ENCODE peak calls at places on chromosomes 6 and 20, in seven cellular contexts. One of them, this sample, is unnamed.

GRCh38 chr20:35901678-35902544 is 52.4 kb downstream of the SCAND1 start:
- DNase-seq in HFF-Myc: peak; percentile 86
- DNase-seq in psoas muscle: no peak
- DNase-seq in AG04449: peak; percentile 71
- DNase-seq in cardiac muscle cell: peak; percentile 40
- DNase-seq in lower lobe of right lung: no peak
- DNase-seq in transverse colon: no peak
- DNase-seq in this sample: peak; percentile 59

GRCh38 chr6:164072240-164072666 is 657.7 kb downstream of the QKI start:
- DNase-seq in HFF-Myc: no peak
- DNase-seq in psoas muscle: no peak
- DNase-seq in AG04449: no peak
- DNase-seq in cardiac muscle cell: no peak
- DNase-seq in lower lobe of right lung: no peak
- DNase-seq in transverse colon: no peak
- DNase-seq in this sample: no peak

GRCh38 chr20:63850689-63851547 is 10.4 kb upstream of the ABHD16B start:
- DNase-seq in HFF-Myc: no peak
- DNase-seq in psoas muscle: no peak
- DNase-seq in AG04449: no peak
- DNase-seq in cardiac muscle cell: no peak
- DNase-seq in lower lobe of right lung: no peak
- DNase-seq in transverse colon: peak; percentile 63
- DNase-seq in this sample: no peak

GRCh38 chr6:16332175-16332542 is 93.8 kb downstream of the GMPR start:
- DNase-seq in HFF-Myc: no peak
- DNase-seq in psoas muscle: peak; percentile 83
- DNase-seq in AG04449: no peak
- DNase-seq in cardiac muscle cell: peak; percentile 92
- DNase-seq in lower lobe of right lung: peak; percentile 75
- DNase-seq in transverse colon: peak; percentile 87
- DNase-seq in this sample: no peak

GRCh38 chr6:56660374-56660730 is 17.7 kb upstream of the DST start:
- DNase-seq in HFF-Myc: no peak
- DNase-seq in psoas muscle: no peak
- DNase-seq in AG04449: no peak
- DNase-seq in cardiac muscle cell: no peak
- DNase-seq in lower lobe of right lung: no peak
- DNase-seq in transverse colon: no peak
- DNase-seq in this sample: no peak

GRCh38 chr6:53673138-53673801 is 7.7 kb upstream of the KLHL31 start:
- DNase-seq in HFF-Myc: peak; percentile 72
- DNase-seq in psoas muscle: no peak
- DNase-seq in AG04449: peak; percentile 16
- DNase-seq in cardiac muscle cell: no peak
- DNase-seq in lower lobe of right lung: no peak
- DNase-seq in transverse colon: no peak
- DNase-seq in this sample: no peak

GRCh38 chr6:14310955-14311354 is 193.4 kb downstream of the CD83 start:
- DNase-seq in HFF-Myc: no peak
- DNase-seq in psoas muscle: no peak
- DNase-seq in AG04449: no peak
- DNase-seq in cardiac muscle cell: no peak
- DNase-seq in lower lobe of right lung: peak; percentile 63
- DNase-seq in transverse colon: no peak
- DNase-seq in this sample: no peak

GRCh38 chr6:41634657-41635056 is 3.6 kb upstream of the MDFI start:
- DNase-seq in HFF-Myc: no peak
- DNase-seq in psoas muscle: no peak
- DNase-seq in AG04449: no peak
- DNase-seq in cardiac muscle cell: no peak
- DNase-seq in lower lobe of right lung: peak; percentile 27
- DNase-seq in transverse colon: no peak
- DNase-seq in this sample: no peak

GRCh38 chr20:33411136-33411690 is 9.9 kb upstream of the CDK5RAP1 start:
- DNase-seq in HFF-Myc: no peak
- DNase-seq in psoas muscle: no peak
- DNase-seq in AG04449: no peak
- DNase-seq in cardiac muscle cell: no peak
- DNase-seq in lower lobe of right lung: no peak
- DNase-seq in transverse colon: no peak
- DNase-seq in this sample: no peak

GRCh38 chr20:50913976-50914375 is 17.3 kb downstream of the ADNP start:
- DNase-seq in HFF-Myc: peak; percentile 65
- DNase-seq in psoas muscle: no peak
- DNase-seq in AG04449: no peak
- DNase-seq in cardiac muscle cell: no peak
- DNase-seq in lower lobe of right lung: no peak
- DNase-seq in transverse colon: no peak
- DNase-seq in this sample: no peak

GRCh38 chr6:164417537-164417936 is 891.9 kb downstream of the C6orf118 start:
- DNase-seq in HFF-Myc: no peak
- DNase-seq in psoas muscle: no peak
- DNase-seq in AG04449: no peak
- DNase-seq in cardiac muscle cell: peak; percentile 12
- DNase-seq in lower lobe of right lung: no peak
- DNase-seq in transverse colon: no peak
- DNase-seq in this sample: no peak

GRCh38 chr20:61352381-61353260 is 100.6 kb downstream of the CDH4 start:
- DNase-seq in HFF-Myc: no peak
- DNase-seq in psoas muscle: no peak
- DNase-seq in AG04449: no peak
- DNase-seq in cardiac muscle cell: no peak
- DNase-seq in lower lobe of right lung: no peak
- DNase-seq in transverse colon: no peak
- DNase-seq in this sample: no peak

GRCh38 chr20:10982692-10983091 is 308.9 kb upstream of the JAG1 start:
- DNase-seq in HFF-Myc: peak; percentile 30
- DNase-seq in psoas muscle: peak; percentile 85
- DNase-seq in AG04449: peak; percentile 84
- DNase-seq in cardiac muscle cell: peak; percentile 71
- DNase-seq in lower lobe of right lung: no peak
- DNase-seq in transverse colon: no peak
- DNase-seq in this sample: peak; percentile 64

GRCh38 chr6:42118162-42119001 is 24.0 kb downstream of the C6orf132 start:
- DNase-seq in HFF-Myc: no peak
- DNase-seq in psoas muscle: peak; percentile 74
- DNase-seq in AG04449: no peak
- DNase-seq in cardiac muscle cell: no peak
- DNase-seq in lower lobe of right lung: peak; percentile 86
- DNase-seq in transverse colon: peak; percentile 90
- DNase-seq in this sample: no peak

GRCh38 chr20:62740286-62741141 is 31.9 kb downstream of the NTSR1 start:
- DNase-seq in HFF-Myc: peak; percentile 81
- DNase-seq in psoas muscle: peak; percentile 67
- DNase-seq in AG04449: peak; percentile 24
- DNase-seq in cardiac muscle cell: no peak
- DNase-seq in lower lobe of right lung: peak; percentile 48
- DNase-seq in transverse colon: peak; percentile 47
- DNase-seq in this sample: peak; percentile 59

GRCh38 chr6:140078552-140079126 is 704.2 kb upstream of the CITED2 start:
- DNase-seq in HFF-Myc: peak; percentile 96
- DNase-seq in psoas muscle: no peak
- DNase-seq in AG04449: peak; percentile 95
- DNase-seq in cardiac muscle cell: no peak
- DNase-seq in lower lobe of right lung: no peak
- DNase-seq in transverse colon: no peak
- DNase-seq in this sample: peak; percentile 98

GRCh38 chr6:150929403-150929802 is 63.9 kb downstream of the MTHFD1L start:
- DNase-seq in HFF-Myc: no peak
- DNase-seq in psoas muscle: no peak
- DNase-seq in AG04449: no peak
- DNase-seq in cardiac muscle cell: no peak
- DNase-seq in lower lobe of right lung: no peak
- DNase-seq in transverse colon: no peak
- DNase-seq in this sample: no peak

GRCh38 chr6:89952696-89953095 is 58.4 kb downstream of the GJA10 start:
- DNase-seq in HFF-Myc: peak; percentile 75
- DNase-seq in psoas muscle: no peak
- DNase-seq in AG04449: peak; percentile 78
- DNase-seq in cardiac muscle cell: no peak
- DNase-seq in lower lobe of right lung: no peak
- DNase-seq in transverse colon: peak; percentile 12
- DNase-seq in this sample: peak; percentile 83

GRCh38 chr20:51311636-51312479 is 230.7 kb downstream of the NFATC2 start:
- DNase-seq in HFF-Myc: no peak
- DNase-seq in psoas muscle: no peak
- DNase-seq in AG04449: no peak
- DNase-seq in cardiac muscle cell: peak; percentile 67
- DNase-seq in lower lobe of right lung: no peak
- DNase-seq in transverse colon: no peak
- DNase-seq in this sample: no peak

GRCh38 chr20:61536671-61537070 is 284.6 kb downstream of the CDH4 start:
- DNase-seq in HFF-Myc: no peak
- DNase-seq in psoas muscle: no peak
- DNase-seq in AG04449: no peak
- DNase-seq in cardiac muscle cell: no peak
- DNase-seq in lower lobe of right lung: no peak
- DNase-seq in transverse colon: no peak
- DNase-seq in this sample: no peak

GRCh38 chr6:39113788-39114187 is 1.2 kb downstream of the SAYSD1 start:
- DNase-seq in HFF-Myc: no peak
- DNase-seq in psoas muscle: no peak
- DNase-seq in AG04449: no peak
- DNase-seq in cardiac muscle cell: no peak
- DNase-seq in lower lobe of right lung: no peak
- DNase-seq in transverse colon: no peak
- DNase-seq in this sample: no peak
- H3K4me3 ChIP-seq in HFF-Myc: peak overlapping the region; percentile 71
- H3K4me3 ChIP-seq in psoas muscle: peak overlapping the region; percentile 90
- H3K4me3 ChIP-seq in AG04449: no peak overlapping the region
- H3K4me3 ChIP-seq in cardiac muscle cell: peak overlapping the region; percentile 55
- H3K4me3 ChIP-seq in lower lobe of right lung: peak overlapping the region; percentile 84
- H3K4me3 ChIP-seq in transverse colon: no peak overlapping the region
- H3K4me3 ChIP-seq in this sample: no peak overlapping the region

GRCh38 chr20:2709205-2709981 is 16.8 kb downstream of the EBF4 start:
- DNase-seq in HFF-Myc: no peak
- DNase-seq in psoas muscle: no peak
- DNase-seq in AG04449: no peak
- DNase-seq in cardiac muscle cell: no peak
- DNase-seq in lower lobe of right lung: no peak
- DNase-seq in transverse colon: no peak
- DNase-seq in this sample: no peak

GRCh38 chr20:2708073-2708415 is 15.5 kb downstream of the EBF4 start:
- DNase-seq in HFF-Myc: no peak
- DNase-seq in psoas muscle: no peak
- DNase-seq in AG04449: no peak
- DNase-seq in cardiac muscle cell: peak; percentile 18
- DNase-seq in lower lobe of right lung: no peak
- DNase-seq in transverse colon: no peak
- DNase-seq in this sample: no peak

GRCh38 chr20:2708665-2709064 is 16.1 kb downstream of the EBF4 start:
- DNase-seq in HFF-Myc: no peak
- DNase-seq in psoas muscle: no peak
- DNase-seq in AG04449: no peak
- DNase-seq in cardiac muscle cell: no peak
- DNase-seq in lower lobe of right lung: no peak
- DNase-seq in transverse colon: no peak
- DNase-seq in this sample: no peak

GRCh38 chr20:2707353-2708072 is 14.9 kb downstream of the EBF4 start:
- DNase-seq in HFF-Myc: no peak
- DNase-seq in psoas muscle: no peak
- DNase-seq in AG04449: no peak
- DNase-seq in cardiac muscle cell: no peak
- DNase-seq in lower lobe of right lung: no peak
- DNase-seq in transverse colon: no peak
- DNase-seq in this sample: no peak

DNA sequence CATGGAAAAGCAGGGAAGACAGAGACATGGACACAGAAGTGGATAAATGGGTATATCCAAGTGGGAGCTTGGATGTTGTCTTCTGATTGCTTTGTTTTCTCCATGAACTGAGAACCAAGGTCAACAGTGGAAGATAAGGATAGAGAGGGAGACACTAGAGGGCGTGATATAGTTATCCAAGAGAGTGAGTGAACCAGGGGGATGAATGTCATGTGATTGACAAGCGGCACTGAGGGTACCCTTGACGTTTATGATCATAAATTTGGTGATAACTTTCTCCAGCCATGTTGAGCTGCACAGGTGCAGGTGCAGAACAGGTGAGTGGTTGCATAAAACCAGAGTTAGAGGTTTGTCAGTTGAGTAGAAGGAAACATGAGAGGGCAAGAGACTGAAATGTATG is 20.7 kb downstream of the EBF4 start:
- DNase-seq in HFF-Myc: no peak
- DNase-seq in psoas muscle: no peak
- DNase-seq in AG04449: no peak
- DNase-seq in cardiac muscle cell: no peak
- DNase-seq in lower lobe of right lung: no peak
- DNase-seq in transverse colon: no peak
- DNase-seq in this sample: no peak
- TF ChIP-seq CTCF in HFF-Myc: peak; percentile 19
- TF ChIP-seq CTCF in psoas muscle: no peak
- TF ChIP-seq CTCF in AG04449: no peak
- TF ChIP-seq CTCF in cardiac muscle cell: peak; percentile 5
- TF ChIP-seq CTCF in lower lobe of right lung: peak; percentile 19
- TF ChIP-seq CTCF in transverse colon: no peak
- TF ChIP-seq CTCF in this sample: peak; percentile 19

DNA sequence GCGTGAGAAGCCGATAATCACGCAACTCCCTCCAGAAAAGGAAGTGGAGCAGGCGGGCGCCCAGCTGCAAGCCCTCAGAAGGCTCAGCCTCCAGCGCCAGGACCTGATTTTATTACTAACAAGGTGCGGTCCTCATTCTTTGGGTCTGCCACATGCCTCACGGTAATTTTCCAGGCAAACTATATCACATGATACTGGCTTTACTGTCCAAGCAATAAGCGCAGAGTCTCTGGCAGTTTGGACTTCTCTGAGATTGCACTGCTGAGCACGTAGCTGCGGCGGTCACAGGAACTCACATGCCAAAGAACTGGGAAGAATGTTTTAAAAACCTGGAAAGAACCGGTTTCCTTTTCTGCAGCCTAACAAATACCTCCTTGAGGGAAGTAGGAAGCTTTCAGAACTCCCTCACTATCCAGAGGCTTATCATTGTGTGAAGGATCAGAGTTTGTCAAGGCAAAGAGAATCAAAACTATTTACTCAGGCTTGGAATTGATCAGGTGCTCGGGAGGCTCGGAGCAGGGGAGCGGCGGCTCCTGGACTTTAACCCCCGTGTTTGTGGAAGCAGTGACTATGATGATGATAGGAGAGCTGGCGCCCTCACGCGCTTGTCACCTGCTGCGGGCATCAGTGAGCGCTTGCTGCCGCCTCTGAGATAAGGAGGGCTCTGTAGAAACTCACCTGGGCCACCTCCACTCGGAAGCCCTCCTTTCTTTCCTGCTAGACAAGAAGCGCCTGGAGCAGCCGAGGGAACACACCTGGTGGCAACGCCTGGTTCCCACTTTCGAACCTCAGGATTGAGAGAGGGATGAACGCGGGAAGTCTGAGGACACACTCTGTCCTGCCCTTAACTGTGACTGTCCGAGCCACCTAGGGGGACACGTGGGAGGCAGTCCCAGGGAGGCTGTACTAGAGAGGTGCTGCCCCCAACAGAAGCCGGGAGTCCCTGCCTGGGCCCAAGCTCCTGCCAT is 27.2 kb upstream of the SYNJ2 start:
- DNase-seq in HFF-Myc: no peak
- DNase-seq in psoas muscle: no peak
- DNase-seq in AG04449: no peak
- DNase-seq in cardiac muscle cell: no peak
- DNase-seq in lower lobe of right lung: no peak
- DNase-seq in transverse colon: peak; percentile 90
- DNase-seq in this sample: peak; percentile 11
- H3K4me3 ChIP-seq in HFF-Myc: no peak overlapping the region
- H3K4me3 ChIP-seq in psoas muscle: peak overlapping the region; percentile 52
- H3K4me3 ChIP-seq in AG04449: no peak overlapping the region
- H3K4me3 ChIP-seq in cardiac muscle cell: no peak overlapping the region
- H3K4me3 ChIP-seq in lower lobe of right lung: peak overlapping the region; percentile 18
- H3K4me3 ChIP-seq in transverse colon: peak overlapping the region; percentile 13
- H3K4me3 ChIP-seq in this sample: peak overlapping the region; percentile 7

GRCh38 chr6:159212881-159213280 is 43.7 kb downstream of the FNDC1 start:
- DNase-seq in HFF-Myc: no peak
- DNase-seq in psoas muscle: no peak
- DNase-seq in AG04449: no peak
- DNase-seq in cardiac muscle cell: no peak
- DNase-seq in lower lobe of right lung: no peak
- DNase-seq in transverse colon: no peak
- DNase-seq in this sample: no peak
- TF ChIP-seq CTCF in HFF-Myc: no peak
- TF ChIP-seq CTCF in psoas muscle: no peak
- TF ChIP-seq CTCF in AG04449: no peak
- TF ChIP-seq CTCF in cardiac muscle cell: no peak
- TF ChIP-seq CTCF in lower lobe of right lung: no peak
- TF ChIP-seq CTCF in transverse colon: no peak
- TF ChIP-seq CTCF in this sample: no peak

This sample was measured in AG09309.